ENCODE peak calls at places on chromosomes 7 and 10, in nine cellular contexts. M, P, B, F, X, Y, S, N and L are unnamed samples.
A peak's percentile ranks its signal among the peaks of the same experiment; 100 is the strongest.

GRCh38 chr10:13047529-13048206 is 46.2 kb upstream of the CCDC3 start:
- DNase-seq in M (no peak), P (no peak), B (no peak), F (no peak), X (no peak), Y (no peak), S (no peak), N (no peak), L (no peak)

GRCh38 chr7:72408966-72409637 is 3.0 kb downstream of the CALN1 start:
- DNase-seq in M (no peak), P (no peak), B (no peak), F (no peak), X (no peak), Y (no peak), S (no peak), N (no peak), L (no peak)

GRCh38 chr10:79209831-79210230 is 137.4 kb upstream of the PPIF start:
- DNase-seq in M (no peak), P (no peak), B (no peak), F (no peak), X (no peak), Y (no peak), S (no peak), N (no peak), L (no peak)

GRCh38 chr7:90271753-90272152 is 26.8 kb downstream of the CFAP69 start:
- DNase-seq in M (no peak), P (peak; percentile 10), B (peak; percentile 50), F (no peak), X (peak; percentile 60), Y (peak; percentile 73), S (no peak), N (no peak), L (peak; percentile 21)

GRCh38 chr7:152931583-152931982 is 172.0 kb downstream of the ACTR3B start:
- DNase-seq in M (no peak), P (no peak), B (no peak), F (no peak), X (no peak), Y (no peak), S (no peak), N (no peak), L (no peak)

GRCh38 chr7:43300121-43300520 is 187.7 kb downstream of the HECW1 start:
- DNase-seq in M (no peak), P (no peak), B (no peak), F (no peak), X (no peak), Y (no peak), S (no peak), N (no peak), L (no peak)

GRCh38 chr7:127968547-127968946 is 62.7 kb downstream of the LRRC4 start:
- DNase-seq in M (no peak), P (no peak), B (no peak), F (no peak), X (no peak), Y (no peak), S (no peak), N (no peak), L (no peak)

GRCh38 chr10:9681655-9682054 is 1336.0 kb upstream of the CELF2 start:
- DNase-seq in M (no peak), P (peak; percentile 9), B (no peak), F (peak; percentile 14), X (no peak), Y (no peak), S (no peak), N (no peak), L (no peak)

GRCh38 chr10:52488606-52489485 is 174.8 kb downstream of the DKK1 start:
- DNase-seq in M (no peak), P (peak; percentile 58), B (no peak), F (no peak), X (peak; percentile 59), Y (peak; percentile 61), S (no peak), N (no peak), L (peak; percentile 45)

GRCh38 chr10:24228642-24229041 is 19.7 kb downstream of the KIAA1217 start:
- DNase-seq in M (no peak), P (no peak), B (no peak), F (no peak), X (no peak), Y (no peak), S (no peak), N (no peak), L (no peak)

GRCh38 chr7:23472974-23473847 is 2.9 kb upstream of the IGF2BP3 start:
- DNase-seq in M (no peak), P (peak; percentile 43), B (no peak), F (peak; percentile 39), X (peak; percentile 19), Y (no peak), S (no peak), N (no peak), L (no peak)

GRCh38 chr7:4962872-4963775 is 4.1 kb upstream of the MMD2 start:
- DNase-seq in M (peak; percentile 56), P (no peak), B (no peak), F (no peak), X (no peak), Y (no peak), S (no peak), N (no peak), L (no peak)

GRCh38 chr7:33702511-33703054 is 202.8 kb upstream of the BMPER start:
- DNase-seq in M (no peak), P (no peak), B (no peak), F (no peak), X (no peak), Y (no peak), S (no peak), N (no peak), L (no peak)

GRCh38 chr7:143308632-143309031 is 7.3 kb upstream of the CLCN1 start:
- DNase-seq in M (no peak), P (no peak), B (no peak), F (no peak), X (no peak), Y (no peak), S (no peak), N (no peak), L (no peak)

GRCh38 chr7:151019130-151019447 is 5.2 kb downstream of the ATG9B start:
- DNase-seq in M (no peak), P (no peak), B (no peak), F (no peak), X (no peak), Y (no peak), S (no peak), N (no peak), L (no peak)
- H3K4me3 ChIP-seq in M (peak overlapping the region; percentile 26), P (peak overlapping the region; percentile 36), B (no peak overlapping the region), F (no peak overlapping the region), X (no peak overlapping the region), Y (no peak overlapping the region), S (peak overlapping the region; percentile 37), N (peak overlapping the region; percentile 63), L (no peak overlapping the region)

GRCh38 chr7:10708447-10708846 is 265.2 kb upstream of the PHF14 start:
- DNase-seq in M (no peak), P (peak; percentile 6), B (no peak), F (peak; percentile 68), X (no peak), Y (no peak), S (no peak), N (no peak), L (peak; percentile 49)
- TF ChIP-seq CTCF in M (no peak), P (peak; percentile 28), B (no peak), F (peak; percentile 84), X (no peak), Y (no peak), S (no peak), N (no peak), L (peak; percentile 31)

GRCh38 chr7:79340212-79340611 is 113.3 kb downstream of the MAGI2 start:
- DNase-seq in M (no peak), P (no peak), B (no peak), F (no peak), X (peak; percentile 26), Y (peak; percentile 23), S (no peak), N (no peak), L (peak; percentile 8)
- H3K4me3 ChIP-seq in M (no peak overlapping the region), P (no peak overlapping the region), B (no peak overlapping the region), F (no peak overlapping the region), X (no peak overlapping the region), Y (no peak overlapping the region), S (no peak overlapping the region), N (no peak overlapping the region), L (no peak overlapping the region)

GRCh38 chr10:17586741-17587720 is 30.1 kb downstream of the HACD1 start:
- DNase-seq in M (no peak), P (peak; percentile 69), B (no peak), F (no peak), X (peak; percentile 15), Y (peak; percentile 43), S (no peak), N (no peak), L (peak; percentile 25)
- TF ChIP-seq CTCF in M (no peak), P (no peak), B (no peak), F (no peak), X (no peak), Y (no peak), S (no peak), N (no peak), L (no peak)

GRCh38 chr7:75914655-75915415 is at the start of gene POR:
- DNase-seq in M (peak; percentile 97), P (peak; percentile 95), B (peak; percentile 76), F (peak; percentile 91), X (peak; percentile 92), Y (peak; percentile 88), S (peak; percentile 96), N (peak; percentile 97), L (peak; percentile 95)

GRCh38 chr7:75915416-75916156 is 631 bp downstream of the POR start:
- DNase-seq in M (no peak), P (peak; percentile 18), B (no peak), F (no peak), X (no peak), Y (peak; percentile 22), S (no peak), N (peak; percentile 79), L (peak; percentile 18)

GRCh38 chr7:75914169-75914654 is 743 bp upstream of the POR start:
- DNase-seq in M (no peak), P (no peak), B (no peak), F (no peak), X (no peak), Y (no peak), S (no peak), N (peak; percentile 78), L (no peak)

GRCh38 chr7:75916685-75917634 is 2.0 kb downstream of the POR start:
- DNase-seq in M (no peak), P (no peak), B (no peak), F (no peak), X (no peak), Y (no peak), S (no peak), N (no peak), L (no peak)

GRCh38 chr7:75916259-75916658 is 1.3 kb downstream of the POR start:
- DNase-seq in M (no peak), P (no peak), B (no peak), F (no peak), X (no peak), Y (no peak), S (no peak), N (no peak), L (no peak)
- H3K4me3 ChIP-seq in M (peak overlapping the region; percentile 98), P (peak overlapping the region; percentile 99), B (peak overlapping the region; percentile 97), F (peak overlapping the region; percentile 88), X (peak overlapping the region; percentile 94), Y (peak overlapping the region; percentile 72), S (peak overlapping the region; percentile 100), N (peak overlapping the region; percentile 99), L (peak overlapping the region; percentile 94)

GRCh38 chr7:1842321-1843221 is 172.5 kb downstream of the ELFN1 start:
- DNase-seq in M (peak; percentile 59), P (no peak), B (no peak), F (peak; percentile 59), X (no peak), Y (peak; percentile 7), S (peak; percentile 44), N (peak; percentile 66), L (no peak)
- TF ChIP-seq CTCF in M (no peak), P (no peak), B (no peak), F (peak; percentile 19), X (no peak), Y (no peak), S (no peak), N (no peak), L (no peak)

GRCh38 chr7:136292365-136292764 is 315.2 kb upstream of the MTPN start:
- DNase-seq in M (no peak), P (no peak), B (no peak), F (no peak), X (no peak), Y (no peak), S (no peak), N (no peak), L (no peak)
- H3K4me3 ChIP-seq in M (no peak overlapping the region), P (no peak overlapping the region), B (no peak overlapping the region), F (no peak overlapping the region), X (no peak overlapping the region), Y (no peak overlapping the region), S (no peak overlapping the region), N (no peak overlapping the region), L (no peak overlapping the region)